ENCODE peak calls at places on chromosomes 16 and 17, in seven cellular contexts. E is T47D, W is fibroblast of the aortic adventitia, H is kidney tubule cell, M is EH, S is cardiac muscle cell, Y is GM19239. Q is an unnamed sample.

GRCh38 chr16:86261379-86261778 is 248.9 kb upstream of the FOXF1 start:
- DNase-seq in H (no peak), S (peak), M (peak), E (peak), W (peak), Y (no peak), Q (no peak)

GRCh38 chr16:47320546-47321315 is 140.1 kb downstream of the ITFG1 start:
- DNase-seq in H (peak), S (peak), Y (no peak), M (peak), W (peak), E (no peak), Q (no peak)

GRCh38 chr16:69865701-69866100 is 85.4 kb upstream of the CLEC18A start:
- DNase-seq in E (no peak), S (peak), M (peak), Y (no peak), W (peak), H (peak), Q (no peak)

GRCh38 chr16:720507-720989 is 398 bp upstream of the ANTKMT start:
- DNase-seq in M (peak), S (peak), W (peak), H (peak), E (peak), Y (no peak), Q (no peak)

GRCh38 chr16:86338403-86339115 is 171.8 kb upstream of the FOXF1 start:
- DNase-seq in Y (no peak), H (no peak), W (no peak), M (peak), E (no peak), S (peak), Q (no peak)

GRCh38 chr17:7249219-7249618 is 2.3 kb downstream of the CTDNEP1 start:
- DNase-seq in S (no peak), Y (no peak), W (no peak), H (no peak), M (no peak), E (no peak), Q (no peak)

GRCh38 chr16:58187092-58187491 is 10.8 kb downstream of the CSNK2A2 start:
- DNase-seq in H (peak), S (peak), E (no peak), Y (no peak), W (peak), M (peak), Q (no peak)

GRCh38 chr17:68665373-68665772 is 64.2 kb upstream of the FAM20A start:
- DNase-seq in S (no peak), H (no peak), E (no peak), W (no peak), Y (no peak), M (no peak), Q (no peak)

GRCh38 chr17:77451894-77452852 is 311.4 kb downstream of the SEC14L1 start:
- DNase-seq in H (peak), E (no peak), S (peak), M (peak), W (peak), Y (no peak), Q (no peak)

GRCh38 chr17:18981642-18982424 is 22.7 kb downstream of the FAM83G start:
- DNase-seq in H (peak), S (peak), M (peak), E (no peak), Y (no peak), W (peak), Q (no peak)

GRCh38 chr17:42639484-42640474 is 19.3 kb upstream of the TUBG2 start:
- DNase-seq in H (no peak), E (no peak), M (no peak), Y (no peak), W (no peak), S (no peak), Q (no peak)

GRCh38 chr16:20023190-20023589 is 50.5 kb downstream of the GPR139 start:
- DNase-seq in M (peak), W (peak), S (peak), E (no peak), Y (no peak), H (peak), Q (no peak)

GRCh38 chr17:7258731-7259554 is 3.3 kb downstream of the CLDN7 start:
- DNase-seq in W (peak), E (no peak), Y (no peak), S (peak), M (peak), H (no peak), Q (no peak)

GRCh38 chr16:57994778-57995177 is 5.7 kb downstream of the ZNF319 start:
- DNase-seq in W (peak), E (no peak), S (peak), H (peak), Y (peak), M (peak), Q (peak)

GRCh38 chr17:10579270-10579669 is 29.8 kb upstream of the MYH2 start:
- DNase-seq in E (no peak), S (no peak), Y (peak), W (no peak), M (no peak), H (no peak), Q (no peak)

GRCh38 chr16:64019339-64019738 is 1102.5 kb downstream of the CDH11 start:
- DNase-seq in E (no peak), S (no peak), H (no peak), M (no peak), Y (no peak), W (no peak), Q (no peak)

GRCh38 chr16:12406158-12406557 is 397.5 kb downstream of the CPPED1 start:
- DNase-seq in E (no peak), S (peak), W (no peak), Y (no peak), M (no peak), H (no peak), Q (no peak)

GRCh38 chr17:78933025-78933958 is 8.1 kb upstream of the TIMP2 start:
- DNase-seq in M (peak), S (peak), E (peak), W (peak), Y (peak), H (peak), Q (peak)

GRCh38 chr17:31931781-31932180 is 5.0 kb upstream of the SUZ12 start:
- DNase-seq in S (no peak), W (no peak), M (no peak), H (no peak), E (no peak), Y (no peak), Q (no peak)

GRCh38 chr16:72743011-72743761 is 304.7 kb downstream of the ZFHX3 start:
- DNase-seq in E (no peak), W (no peak), M (peak), Y (no peak), H (no peak), S (no peak), Q (no peak)

GRCh38 chr17:9021985-9022552 is 759 bp downstream of the NTN1 start:
- DNase-seq in E (peak), M (peak), W (peak), Y (peak), H (peak), S (peak), Q (no peak)

GRCh38 chr17:40122944-40123810 is 1.4 kb downstream of the MSL1 start:
- DNase-seq in M (peak), S (peak), H (peak), E (peak), W (peak), Y (no peak), Q (no peak)

GRCh38 chr16:57485916-57486857 is at the start of gene DOK4:
- DNase-seq in S (peak), Y (peak), W (peak), H (peak), E (peak), M (peak), Q (peak)

GRCh38 chr17:80070375-80071115 is 30.8 kb upstream of the GAA start:
- DNase-seq in H (no peak), E (no peak), Y (no peak), S (no peak), M (no peak), W (no peak), Q (no peak)

GRCh38 chr17:32142857-32143524 is 689 bp downstream of the RHOT1 start:
- DNase-seq in E (peak), M (peak), Y (no peak), S (peak), H (peak), W (peak), Q (no peak)

GRCh38 chr16:56369202-56369601 is 56.1 kb downstream of the AMFR start:
- DNase-seq in Y (no peak), E (no peak), M (no peak), H (no peak), W (no peak), S (no peak), Q (no peak)

GRCh38 chr17:35577826-35578194 is 561 bp downstream of the PEX12 start:
- DNase-seq in S (peak), Y (no peak), M (peak), W (peak), H (no peak), E (no peak), Q (no peak)

GRCh38 chr16:81035975-81036750 is 521 bp downstream of the ATMIN start:
- DNase-seq in M (peak), W (peak), Y (peak), H (peak), S (peak), E (peak), Q (peak)

GRCh38 chr16:67697813-67698212 is 21.3 kb downstream of the GFOD2 start:
- DNase-seq in H (no peak), Y (no peak), E (no peak), M (no peak), W (no peak), S (no peak), Q (no peak)

GRCh38 chr16:81921415-81921814 is 89.9 kb downstream of the SDR42E1 start:
- DNase-seq in E (no peak), M (no peak), S (no peak), Y (no peak), W (no peak), H (no peak), Q (no peak)

GRCh38 chr17:4719684-4720221 is 9.3 kb downstream of the ARRB2 start:
- DNase-seq in W (no peak), S (peak), H (peak), E (no peak), M (no peak), Y (no peak), Q (no peak)

GRCh38 chr17:28698253-28698941 is 13.3 kb downstream of the PROCA1 start:
- DNase-seq in H (peak), Y (no peak), M (no peak), S (no peak), W (no peak), E (no peak), Q (no peak)

GRCh38 chr16:67770371-67770991 is 35.9 kb downstream of the RANBP10 start:
- DNase-seq in M (no peak), Y (no peak), H (no peak), W (peak), S (peak), E (no peak), Q (no peak)

GRCh38 chr17:79027274-79027924 is 3.4 kb downstream of the C1QTNF1 start:
- DNase-seq in M (peak), W (no peak), E (no peak), S (no peak), H (peak), Y (no peak), Q (no peak)

GRCh38 chr17:81537343-81537855 is 9.2 kb downstream of the FSCN2 start:
- DNase-seq in E (peak), H (peak), M (peak), S (peak), W (no peak), Y (peak), Q (no peak)

GRCh38 chr17:53722407-53722806 is 100.3 kb upstream of the KIF2B start:
- DNase-seq in M (peak), S (peak), H (peak), W (peak), Y (no peak), E (no peak), Q (no peak)

Q was measured in effector memory CD4-positive, alpha-beta T cell.